ENCODE peak calls at places on chromosomes 16 and 17, in seven cellular contexts. D, T, I, H, C, Z and A are unnamed samples.

GRCh38 chr17:74356640-74357465 is 4.8 kb downstream of the BTBD17 start:
- DNase-seq in D (no peak), T (no peak), I (no peak), H (peak), C (no peak), Z (no peak), A (no peak)

GRCh38 chr16:67528870-67529638 is 425 bp downstream of the RIPOR1 start:
- DNase-seq in D (no peak), T (peak), I (no peak), H (peak), C (peak), Z (no peak), A (no peak)

GRCh38 chr16:73170587-73170986 is 122.7 kb upstream of the ZFHX3 start:
- DNase-seq in D (peak), T (no peak), I (no peak), H (no peak), C (no peak), Z (no peak), A (no peak)

GRCh38 chr16:997440-998051 is 16.0 kb downstream of the SOX8 start:
- DNase-seq in D (peak), T (no peak), I (peak), H (peak), C (peak), Z (no peak), A (no peak)

GRCh38 chr16:17359778-17360177 is 111.0 kb downstream of the XYLT1 start:
- DNase-seq in D (no peak), T (peak), I (no peak), H (no peak), C (no peak), Z (no peak), A (no peak)

GRCh38 chr17:31320791-31321190 is 631 bp downstream of the EVI2A start:
- DNase-seq in D (no peak), T (no peak), I (no peak), H (no peak), C (no peak), Z (no peak), A (peak)

GRCh38 chr16:49856741-49857330 is 924 bp upstream of the ZNF423 start:
- DNase-seq in D (peak), T (peak), I (no peak), H (peak), C (peak), Z (peak), A (peak)

GRCh38 chr16:49701867-49702494 is 153.9 kb downstream of the ZNF423 start:
- DNase-seq in D (peak), T (no peak), I (no peak), H (no peak), C (peak), Z (no peak), A (no peak)

GRCh38 chr17:7834554-7834890 is 505 bp downstream of the KDM6B start:
- DNase-seq in D (no peak), T (peak), I (no peak), H (no peak), C (peak), Z (no peak), A (no peak)

GRCh38 chr16:4574919-4575705 is 19.0 kb downstream of the C16orf96 start:
- DNase-seq in D (no peak), T (no peak), I (no peak), H (no peak), C (no peak), Z (no peak), A (no peak)

GRCh38 chr17:20092973-20093626 is 83.9 kb downstream of the SPECC1 start:
- DNase-seq in D (peak), T (no peak), I (no peak), H (no peak), C (no peak), Z (no peak), A (no peak)

GRCh38 chr17:28033972-28034714 is 8.3 kb upstream of the NLK start:
- DNase-seq in D (no peak), T (peak), I (no peak), H (no peak), C (no peak), Z (peak), A (peak)

GRCh38 chr17:51734976-51735375 is 423.5 kb downstream of the CA10 start:
- DNase-seq in D (no peak), T (no peak), I (no peak), H (no peak), C (no peak), Z (no peak), A (no peak)

GRCh38 chr17:72399608-72400487 is 279.0 kb downstream of the SOX9 start:
- DNase-seq in D (no peak), T (no peak), I (no peak), H (no peak), C (no peak), Z (no peak), A (no peak)

GRCh38 chr16:50469744-50470301 is 78.4 kb upstream of the NKD1 start:
- DNase-seq in D (no peak), T (no peak), I (no peak), H (no peak), C (no peak), Z (no peak), A (no peak)

GRCh38 chr16:20898938-20899502 is 1.1 kb downstream of the DCUN1D3 start:
- DNase-seq in D (no peak), T (peak), I (no peak), H (no peak), C (no peak), Z (peak), A (no peak)

GRCh38 chr16:80577485-80578280 is 36.9 kb downstream of the DYNLRB2 start:
- DNase-seq in D (no peak), T (no peak), I (no peak), H (no peak), C (no peak), Z (no peak), A (no peak)

GRCh38 chr17:33753452-33753851 is 460.4 kb upstream of the ASIC2 start:
- DNase-seq in D (peak), T (no peak), I (no peak), H (no peak), C (no peak), Z (no peak), A (no peak)

GRCh38 chr17:73189417-73190099 is 3.3 kb upstream of the COG1 start:
- DNase-seq in D (peak), T (peak), I (no peak), H (no peak), C (no peak), Z (peak), A (no peak)

GRCh38 chr16:10752843-10753523 is 9.3 kb downstream of the NUBP1 start:
- DNase-seq in D (peak), T (no peak), I (no peak), H (no peak), C (peak), Z (no peak), A (no peak)

GRCh38 chr17:79125503-79125902 is 50.9 kb downstream of the ENGASE start:
- DNase-seq in D (no peak), T (no peak), I (no peak), H (no peak), C (no peak), Z (no peak), A (no peak)

GRCh38 chr17:75691371-75692290 is 24.5 kb downstream of the SAP30BP start:
- DNase-seq in D (no peak), T (no peak), I (no peak), H (no peak), C (no peak), Z (no peak), A (no peak)

GRCh38 chr17:21214777-21215541 is 998 bp upstream of the TMEM11 start:
- DNase-seq in D (no peak), T (peak), I (no peak), H (no peak), C (no peak), Z (no peak), A (no peak)

GRCh38 chr17:45241315-45242011 is 19.8 kb downstream of the FMNL1 start:
- DNase-seq in D (peak), T (no peak), I (no peak), H (peak), C (no peak), Z (no peak), A (no peak)

GRCh38 chr17:50212121-50212843 is 10.9 kb upstream of the COL1A1 start:
- DNase-seq in D (no peak), T (peak), I (no peak), H (no peak), C (no peak), Z (peak), A (no peak)

GRCh38 chr16:78235168-78235800 is 135.8 kb downstream of the WWOX start:
- DNase-seq in D (peak), T (peak), I (peak), H (peak), C (peak), Z (peak), A (peak)

GRCh38 chr17:43545383-43545632 is 832 bp downstream of the ETV4 start:
- DNase-seq in D (no peak), T (peak), I (no peak), H (peak), C (peak), Z (no peak), A (no peak)

GRCh38 chr16:27515874-27516353 is 33.8 kb downstream of the GTF3C1 start:
- DNase-seq in D (peak), T (peak), I (peak), H (no peak), C (no peak), Z (no peak), A (no peak)

GRCh38 chr17:7475764-7476422 is 3.5 kb downstream of the ZBTB4 start:
- DNase-seq in D (no peak), T (peak), I (no peak), H (no peak), C (peak), Z (no peak), A (no peak)

GRCh38 chr17:57215317-57215716 is 41.0 kb upstream of the MSI2 start:
- DNase-seq in D (no peak), T (no peak), I (no peak), H (no peak), C (no peak), Z (no peak), A (no peak)

GRCh38 chr17:78359936-78360370 is at the start of gene SOCS3:
- DNase-seq in D (peak), T (peak), I (peak), H (peak), C (peak), Z (peak), A (peak)